ENCODE peak calls at places on chromosomes 12 and 14, in eight cellular contexts. One of them, this sample, is unnamed.

GRCh38 chr12:111408116-111408440 is 2.4 kb downstream of the SH2B3 start:
- DNase-seq in mammary epithelial cell: no peak
- DNase-seq in body of pancreas: no peak
- DNase-seq in effector memory CD4-positive, alpha-beta T cell: no peak
- DNase-seq in right lobe of liver: no peak
- DNase-seq in AG04450: no peak
- DNase-seq in prostate gland: no peak
- DNase-seq in pancreas: no peak
- DNase-seq in this sample: no peak

GRCh38 chr12:68481181-68481941 is 129.3 kb upstream of the RAP1B start:
- DNase-seq in AG04450: no peak
- DNase-seq in mammary epithelial cell: no peak
- DNase-seq in effector memory CD4-positive, alpha-beta T cell: no peak
- DNase-seq in pancreas: no peak
- DNase-seq in prostate gland: no peak
- DNase-seq in right lobe of liver: no peak
- DNase-seq in body of pancreas: no peak
- DNase-seq in this sample: no peak

GRCh38 chr14:63174760-63175191 is 29.5 kb upstream of the RHOJ start:
- DNase-seq in prostate gland: peak
- DNase-seq in mammary epithelial cell: peak
- DNase-seq in AG04450: peak
- DNase-seq in right lobe of liver: no peak
- DNase-seq in body of pancreas: no peak
- DNase-seq in effector memory CD4-positive, alpha-beta T cell: no peak
- DNase-seq in pancreas: no peak
- DNase-seq in this sample: peak

GRCh38 chr12:102874819-102875218 is 42.2 kb downstream of the PAH start:
- DNase-seq in pancreas: no peak
- DNase-seq in effector memory CD4-positive, alpha-beta T cell: no peak
- DNase-seq in body of pancreas: no peak
- DNase-seq in AG04450: no peak
- DNase-seq in mammary epithelial cell: no peak
- DNase-seq in prostate gland: no peak
- DNase-seq in right lobe of liver: no peak
- DNase-seq in this sample: no peak

GRCh38 chr14:32085182-32085844 is 8.2 kb downstream of the ARHGAP5 start:
- DNase-seq in body of pancreas: no peak
- DNase-seq in AG04450: no peak
- DNase-seq in right lobe of liver: no peak
- DNase-seq in mammary epithelial cell: no peak
- DNase-seq in pancreas: no peak
- DNase-seq in prostate gland: no peak
- DNase-seq in effector memory CD4-positive, alpha-beta T cell: no peak
- DNase-seq in this sample: no peak

GRCh38 chr14:32252030-32252670 is 49.1 kb upstream of the RNU6-8 start:
- DNase-seq in prostate gland: peak
- DNase-seq in pancreas: peak
- DNase-seq in AG04450: peak
- DNase-seq in mammary epithelial cell: peak
- DNase-seq in effector memory CD4-positive, alpha-beta T cell: peak
- DNase-seq in body of pancreas: peak
- DNase-seq in right lobe of liver: peak
- DNase-seq in this sample: no peak

GRCh38 chr12:19970116-19970515 is 398.2 kb upstream of the PDE3A start:
- DNase-seq in prostate gland: no peak
- DNase-seq in right lobe of liver: no peak
- DNase-seq in mammary epithelial cell: peak
- DNase-seq in body of pancreas: no peak
- DNase-seq in AG04450: no peak
- DNase-seq in pancreas: no peak
- DNase-seq in effector memory CD4-positive, alpha-beta T cell: no peak
- DNase-seq in this sample: no peak

GRCh38 chr12:79128956-79129355 is 264.4 kb downstream of the SYT1 start:
- DNase-seq in AG04450: no peak
- DNase-seq in prostate gland: no peak
- DNase-seq in pancreas: no peak
- DNase-seq in body of pancreas: no peak
- DNase-seq in effector memory CD4-positive, alpha-beta T cell: no peak
- DNase-seq in mammary epithelial cell: no peak
- DNase-seq in right lobe of liver: no peak
- DNase-seq in this sample: no peak

GRCh38 chr12:101671157-101671791 is 26.2 kb upstream of the CHPT1 start:
- DNase-seq in mammary epithelial cell: no peak
- DNase-seq in AG04450: no peak
- DNase-seq in right lobe of liver: no peak
- DNase-seq in pancreas: no peak
- DNase-seq in prostate gland: no peak
- DNase-seq in effector memory CD4-positive, alpha-beta T cell: no peak
- DNase-seq in body of pancreas: no peak
- DNase-seq in this sample: no peak

GRCh38 chr12:60333461-60333860 is 737.6 kb downstream of the SLC16A7 start:
- DNase-seq in mammary epithelial cell: no peak
- DNase-seq in body of pancreas: no peak
- DNase-seq in AG04450: no peak
- DNase-seq in prostate gland: no peak
- DNase-seq in right lobe of liver: no peak
- DNase-seq in pancreas: no peak
- DNase-seq in effector memory CD4-positive, alpha-beta T cell: no peak
- DNase-seq in this sample: no peak

GRCh38 chr14:76920572-76921175 is 94.5 kb downstream of the LRRC74A start:
- DNase-seq in pancreas: no peak
- DNase-seq in right lobe of liver: no peak
- DNase-seq in effector memory CD4-positive, alpha-beta T cell: no peak
- DNase-seq in mammary epithelial cell: no peak
- DNase-seq in prostate gland: no peak
- DNase-seq in AG04450: no peak
- DNase-seq in body of pancreas: no peak
- DNase-seq in this sample: no peak

GRCh38 chr12:32198555-32198954 is 91.9 kb downstream of the BICD1 start:
- DNase-seq in right lobe of liver: no peak
- DNase-seq in effector memory CD4-positive, alpha-beta T cell: no peak
- DNase-seq in mammary epithelial cell: peak
- DNase-seq in prostate gland: no peak
- DNase-seq in body of pancreas: no peak
- DNase-seq in pancreas: no peak
- DNase-seq in AG04450: no peak
- DNase-seq in this sample: peak

GRCh38 chr12:110791589-110791988 is 48.9 kb upstream of the PPP1CC start:
- DNase-seq in mammary epithelial cell: peak
- DNase-seq in effector memory CD4-positive, alpha-beta T cell: no peak
- DNase-seq in body of pancreas: no peak
- DNase-seq in right lobe of liver: no peak
- DNase-seq in AG04450: no peak
- DNase-seq in pancreas: no peak
- DNase-seq in prostate gland: no peak
- DNase-seq in this sample: peak

GRCh38 chr12:112998997-112999767 is 20.9 kb downstream of the OAS2 start:
- DNase-seq in right lobe of liver: no peak
- DNase-seq in mammary epithelial cell: no peak
- DNase-seq in prostate gland: no peak
- DNase-seq in body of pancreas: no peak
- DNase-seq in AG04450: no peak
- DNase-seq in pancreas: no peak
- DNase-seq in effector memory CD4-positive, alpha-beta T cell: no peak
- DNase-seq in this sample: no peak

GRCh38 chr14:91843437-91843836 is 23.9 kb downstream of the TC2N start:
- DNase-seq in prostate gland: no peak
- DNase-seq in pancreas: no peak
- DNase-seq in mammary epithelial cell: no peak
- DNase-seq in effector memory CD4-positive, alpha-beta T cell: no peak
- DNase-seq in right lobe of liver: no peak
- DNase-seq in AG04450: no peak
- DNase-seq in body of pancreas: no peak
- DNase-seq in this sample: no peak

GRCh38 chr14:60356921-60357550 is 108.0 kb downstream of the PPM1A start:
- DNase-seq in mammary epithelial cell: no peak
- DNase-seq in right lobe of liver: no peak
- DNase-seq in prostate gland: no peak
- DNase-seq in pancreas: no peak
- DNase-seq in effector memory CD4-positive, alpha-beta T cell: no peak
- DNase-seq in AG04450: no peak
- DNase-seq in body of pancreas: no peak
- DNase-seq in this sample: no peak

GRCh38 chr14:46250113-46250703 is 401.4 kb downstream of the RPL10L start:
- DNase-seq in pancreas: no peak
- DNase-seq in mammary epithelial cell: peak
- DNase-seq in AG04450: no peak
- DNase-seq in effector memory CD4-positive, alpha-beta T cell: no peak
- DNase-seq in right lobe of liver: no peak
- DNase-seq in prostate gland: no peak
- DNase-seq in body of pancreas: no peak
- DNase-seq in this sample: no peak

GRCh38 chr12:98955284-98955683 is 310.2 kb downstream of the APAF1 start:
- DNase-seq in prostate gland: no peak
- DNase-seq in AG04450: no peak
- DNase-seq in pancreas: no peak
- DNase-seq in effector memory CD4-positive, alpha-beta T cell: no peak
- DNase-seq in right lobe of liver: no peak
- DNase-seq in body of pancreas: no peak
- DNase-seq in mammary epithelial cell: peak
- DNase-seq in this sample: no peak

GRCh38 chr14:89365071-89365801 is 51.8 kb downstream of the FOXN3 start:
- DNase-seq in body of pancreas: no peak
- DNase-seq in AG04450: no peak
- DNase-seq in prostate gland: no peak
- DNase-seq in effector memory CD4-positive, alpha-beta T cell: no peak
- DNase-seq in pancreas: no peak
- DNase-seq in mammary epithelial cell: no peak
- DNase-seq in right lobe of liver: no peak
- DNase-seq in this sample: no peak

GRCh38 chr12:20646239-20646827 is 48.8 kb upstream of the SLCO1C1 start:
- DNase-seq in AG04450: no peak
- DNase-seq in right lobe of liver: no peak
- DNase-seq in pancreas: no peak
- DNase-seq in prostate gland: no peak
- DNase-seq in mammary epithelial cell: peak
- DNase-seq in effector memory CD4-positive, alpha-beta T cell: no peak
- DNase-seq in body of pancreas: no peak
- DNase-seq in this sample: no peak

GRCh38 chr12:29131539-29131938 is 17.5 kb upstream of the FAR2 start:
- DNase-seq in mammary epithelial cell: no peak
- DNase-seq in body of pancreas: no peak
- DNase-seq in prostate gland: no peak
- DNase-seq in AG04450: no peak
- DNase-seq in pancreas: no peak
- DNase-seq in effector memory CD4-positive, alpha-beta T cell: no peak
- DNase-seq in right lobe of liver: no peak
- DNase-seq in this sample: no peak

GRCh38 chr14:24959791-24960331 is 90.1 kb downstream of the STXBP6 start:
- DNase-seq in mammary epithelial cell: no peak
- DNase-seq in prostate gland: no peak
- DNase-seq in right lobe of liver: no peak
- DNase-seq in AG04450: no peak
- DNase-seq in body of pancreas: no peak
- DNase-seq in pancreas: no peak
- DNase-seq in effector memory CD4-positive, alpha-beta T cell: no peak
- DNase-seq in this sample: no peak

GRCh38 chr14:86543531-86543930 is 1013.6 kb downstream of the FLRT2 start:
- DNase-seq in pancreas: no peak
- DNase-seq in AG04450: no peak
- DNase-seq in prostate gland: no peak
- DNase-seq in body of pancreas: no peak
- DNase-seq in mammary epithelial cell: no peak
- DNase-seq in effector memory CD4-positive, alpha-beta T cell: no peak
- DNase-seq in right lobe of liver: no peak
- DNase-seq in this sample: no peak

GRCh38 chr14:20454645-20455354 is at the start of the genes APEX1 and OSGEP:
- DNase-seq in mammary epithelial cell: peak
- DNase-seq in effector memory CD4-positive, alpha-beta T cell: peak
- DNase-seq in pancreas: peak
- DNase-seq in AG04450: peak
- DNase-seq in body of pancreas: peak
- DNase-seq in prostate gland: peak
- DNase-seq in right lobe of liver: peak
- DNase-seq in this sample: peak

GRCh38 chr12:26150737-26151450 is 26.1 kb upstream of the BHLHE41 start:
- DNase-seq in AG04450: peak
- DNase-seq in effector memory CD4-positive, alpha-beta T cell: no peak
- DNase-seq in right lobe of liver: no peak
- DNase-seq in body of pancreas: peak
- DNase-seq in prostate gland: no peak
- DNase-seq in mammary epithelial cell: no peak
- DNase-seq in pancreas: no peak
- DNase-seq in this sample: no peak

GRCh38 chr14:23438130-23438893 is 2.9 kb upstream of the MYH7 start:
- DNase-seq in mammary epithelial cell: no peak
- DNase-seq in body of pancreas: no peak
- DNase-seq in pancreas: no peak
- DNase-seq in prostate gland: no peak
- DNase-seq in effector memory CD4-positive, alpha-beta T cell: no peak
- DNase-seq in right lobe of liver: peak
- DNase-seq in AG04450: no peak
- DNase-seq in this sample: no peak

GRCh38 chr14:61218765-61219164 is 62.4 kb downstream of the TMEM30B start:
- DNase-seq in AG04450: no peak
- DNase-seq in pancreas: no peak
- DNase-seq in mammary epithelial cell: no peak
- DNase-seq in body of pancreas: no peak
- DNase-seq in effector memory CD4-positive, alpha-beta T cell: no peak
- DNase-seq in right lobe of liver: no peak
- DNase-seq in prostate gland: no peak
- DNase-seq in this sample: no peak

GRCh38 chr14:106820119-106820518 is 1293.7 kb downstream of the TMEM121 start:
- DNase-seq in prostate gland: no peak
- DNase-seq in AG04450: no peak
- DNase-seq in pancreas: no peak
- DNase-seq in right lobe of liver: no peak
- DNase-seq in mammary epithelial cell: no peak
- DNase-seq in effector memory CD4-positive, alpha-beta T cell: no peak
- DNase-seq in body of pancreas: no peak
- DNase-seq in this sample: no peak
- H3K4me3 ChIP-seq in prostate gland: no peak
- H3K4me3 ChIP-seq in AG04450: no peak
- H3K4me3 ChIP-seq in pancreas: no peak
- H3K4me3 ChIP-seq in right lobe of liver: no peak
- H3K4me3 ChIP-seq in mammary epithelial cell: no peak
- H3K4me3 ChIP-seq in effector memory CD4-positive, alpha-beta T cell: no peak
- H3K4me3 ChIP-seq in body of pancreas: no peak
- H3K4me3 ChIP-seq in this sample: no peak

GRCh38 chr12:57485695-57486094 is 2.2 kb upstream of the MARS1 start:
- DNase-seq in body of pancreas: no peak
- DNase-seq in pancreas: no peak
- DNase-seq in mammary epithelial cell: no peak
- DNase-seq in AG04450: no peak
- DNase-seq in right lobe of liver: no peak
- DNase-seq in prostate gland: no peak
- DNase-seq in effector memory CD4-positive, alpha-beta T cell: no peak
- DNase-seq in this sample: no peak
- H3K27ac ChIP-seq in body of pancreas: no peak
- H3K27ac ChIP-seq in pancreas: no peak
- H3K27ac ChIP-seq in mammary epithelial cell: no peak
- H3K27ac ChIP-seq in AG04450: no peak
- H3K27ac ChIP-seq in right lobe of liver: no peak
- H3K27ac ChIP-seq in prostate gland: no peak
- H3K27ac ChIP-seq in effector memory CD4-positive, alpha-beta T cell: no peak
- H3K27ac ChIP-seq in this sample: no peak

GRCh38 chr14:94474581-94475031 is 1.4 kb downstream of the SERPINA9 start:
- DNase-seq in AG04450: no peak
- DNase-seq in body of pancreas: no peak
- DNase-seq in right lobe of liver: no peak
- DNase-seq in mammary epithelial cell: peak
- DNase-seq in prostate gland: no peak
- DNase-seq in pancreas: no peak
- DNase-seq in effector memory CD4-positive, alpha-beta T cell: no peak
- DNase-seq in this sample: peak
- H3K4me3 ChIP-seq in AG04450: no peak
- H3K4me3 ChIP-seq in body of pancreas: no peak
- H3K4me3 ChIP-seq in right lobe of liver: no peak
- H3K4me3 ChIP-seq in mammary epithelial cell: no peak
- H3K4me3 ChIP-seq in prostate gland: no peak
- H3K4me3 ChIP-seq in pancreas: no peak
- H3K4me3 ChIP-seq in effector memory CD4-positive, alpha-beta T cell: no peak
- H3K4me3 ChIP-seq in this sample: no peak

GRCh38 chr12:1949771-1950470 is 31.5 kb upstream of the CACNA2D4 start:
- DNase-seq in AG04450: no peak
- DNase-seq in pancreas: no peak
- DNase-seq in effector memory CD4-positive, alpha-beta T cell: no peak
- DNase-seq in right lobe of liver: no peak
- DNase-seq in mammary epithelial cell: peak
- DNase-seq in prostate gland: peak
- DNase-seq in body of pancreas: no peak
- DNase-seq in this sample: no peak
- H3K27ac ChIP-seq in AG04450: no peak
- H3K27ac ChIP-seq in pancreas: peak
- H3K27ac ChIP-seq in effector memory CD4-positive, alpha-beta T cell: no peak
- H3K27ac ChIP-seq in right lobe of liver: no peak
- H3K27ac ChIP-seq in mammary epithelial cell: peak
- H3K27ac ChIP-seq in prostate gland: peak
- H3K27ac ChIP-seq in body of pancreas: peak
- H3K27ac ChIP-seq in this sample: peak

This sample was measured in keratinocyte.